ENCODE peak calls at places on chromosomes 6 and 20, in eight cellular contexts. L is SK-N-SH, I is tibial nerve, P is endothelial cell of umbilical vein, G is sigmoid colon, B is Panc1, Q is heart right ventricle, U is IMR-90. S is an unnamed sample.
A peak's percentile ranks its signal among the peaks of the same experiment; 100 is the strongest.

GRCh38 chr6:64683682-64684081 is 1023.3 kb downstream of the EYS start:
- DNase-seq in I (no peak), Q (no peak), L (no peak), P (peak; percentile 94), B (no peak), G (no peak), U (peak; percentile 28), S (no peak)

GRCh38 chr6:151483968-151484367 is 9.8 kb upstream of the CCDC170 start:
- DNase-seq in U (no peak), P (no peak), G (no peak), I (no peak), B (no peak), Q (no peak), L (no peak), S (no peak)

GRCh38 chr20:6265204-6265904 is 142.5 kb upstream of the FERMT1 start:
- DNase-seq in Q (no peak), G (no peak), B (peak; percentile 18), I (no peak), L (peak; percentile 22), P (peak; percentile 82), U (peak; percentile 73), S (no peak)

GRCh38 chr6:44247338-44248302 is 719 bp downstream of the HSP90AB1 start:
- DNase-seq in L (peak; percentile 76), B (no peak), G (peak; percentile 87), Q (peak; percentile 70), U (peak; percentile 38), P (peak; percentile 66), I (peak; percentile 64), S (no peak)

GRCh38 chr6:51147756-51148155 is 329.1 kb downstream of the TFAP2B start:
- DNase-seq in G (no peak), B (no peak), P (no peak), U (no peak), L (no peak), I (no peak), Q (no peak), S (no peak)

GRCh38 chr6:166958926-166959861 is 2.8 kb upstream of the RNASET2 start:
- DNase-seq in G (no peak), L (no peak), Q (no peak), U (no peak), P (peak; percentile 19), I (no peak), B (no peak), S (no peak)

GRCh38 chr6:72182337-72183246 is 296.2 kb downstream of the RIMS1 start:
- DNase-seq in Q (peak; percentile 11), I (no peak), P (peak; percentile 39), G (no peak), B (no peak), U (peak; percentile 24), L (peak; percentile 59), S (peak; percentile 26)

GRCh38 chr20:19451591-19452295 is 239.3 kb downstream of the SLC24A3 start:
- DNase-seq in L (no peak), P (no peak), B (no peak), Q (no peak), I (no peak), U (no peak), G (peak; percentile 29), S (no peak)

GRCh38 chr20:21265457-21266190 is 37.5 kb upstream of the XRN2 start:
- DNase-seq in G (no peak), Q (no peak), U (no peak), B (no peak), L (no peak), P (no peak), I (no peak), S (peak; percentile 6)

GRCh38 chr6:46174904-46175303 is 4.1 kb upstream of the ENPP5 start:
- DNase-seq in U (no peak), L (no peak), Q (no peak), P (no peak), B (no peak), G (no peak), I (no peak), S (no peak)

GRCh38 chr6:164507197-164507957 is 802.0 kb downstream of the C6orf118 start:
- DNase-seq in G (no peak), Q (no peak), U (no peak), P (no peak), I (no peak), B (no peak), L (no peak), S (no peak)

GRCh38 chr6:74100719-74101287 is 404.8 kb downstream of the CD109 start:
- DNase-seq in U (peak; percentile 36), P (peak; percentile 39), L (no peak), G (no peak), Q (no peak), I (no peak), B (no peak), S (no peak)

GRCh38 chr20:33789858-33790182 is 21.3 kb upstream of the CHMP4B start:
- DNase-seq in B (no peak), I (no peak), P (no peak), Q (no peak), L (no peak), G (no peak), U (no peak), S (no peak)

GRCh38 chr6:158066161-158066781 is 84.6 kb downstream of the SYNJ2 start:
- DNase-seq in B (no peak), G (peak; percentile 40), I (no peak), Q (no peak), U (no peak), P (no peak), L (no peak), S (no peak)

GRCh38 chr6:7697820-7698623 is 27.9 kb upstream of the BMP6 start:
- DNase-seq in P (peak; percentile 90), U (peak; percentile 97), L (no peak), G (peak; percentile 72), I (no peak), Q (no peak), B (no peak), S (no peak)

GRCh38 chr20:49594143-49594928 is 26.4 kb upstream of the PTGIS start:
- DNase-seq in Q (peak; percentile 48), G (peak; percentile 92), P (peak; percentile 28), L (no peak), B (no peak), I (no peak), U (peak; percentile 87), S (no peak)

GRCh38 chr20:57425150-57426013 is 34.2 kb downstream of the RBM38 start:
- DNase-seq in G (no peak), Q (no peak), U (peak; percentile 8), I (no peak), P (no peak), B (no peak), L (no peak), S (no peak)

GRCh38 chr20:49386848-49387605 is 95.4 kb downstream of the KCNB1 start:
- DNase-seq in U (no peak), I (no peak), Q (no peak), B (no peak), L (peak; percentile 68), P (no peak), G (peak; percentile 90), S (no peak)

GRCh38 chr6:50602191-50602810 is 111.0 kb upstream of the TFAP2D start:
- DNase-seq in P (peak; percentile 37), G (no peak), B (peak; percentile 13), I (no peak), L (peak; percentile 14), Q (no peak), U (peak; percentile 21), S (no peak)

GRCh38 chr6:71608646-71609045 is 277.7 kb upstream of the RIMS1 start:
- DNase-seq in P (no peak), I (no peak), G (no peak), Q (no peak), U (no peak), B (no peak), L (no peak), S (no peak)

GRCh38 chr20:63451821-63452220 is 20.6 kb downstream of the KCNQ2 start:
- DNase-seq in B (no peak), L (no peak), Q (no peak), U (no peak), P (no peak), G (no peak), I (no peak), S (no peak)

DNA sequence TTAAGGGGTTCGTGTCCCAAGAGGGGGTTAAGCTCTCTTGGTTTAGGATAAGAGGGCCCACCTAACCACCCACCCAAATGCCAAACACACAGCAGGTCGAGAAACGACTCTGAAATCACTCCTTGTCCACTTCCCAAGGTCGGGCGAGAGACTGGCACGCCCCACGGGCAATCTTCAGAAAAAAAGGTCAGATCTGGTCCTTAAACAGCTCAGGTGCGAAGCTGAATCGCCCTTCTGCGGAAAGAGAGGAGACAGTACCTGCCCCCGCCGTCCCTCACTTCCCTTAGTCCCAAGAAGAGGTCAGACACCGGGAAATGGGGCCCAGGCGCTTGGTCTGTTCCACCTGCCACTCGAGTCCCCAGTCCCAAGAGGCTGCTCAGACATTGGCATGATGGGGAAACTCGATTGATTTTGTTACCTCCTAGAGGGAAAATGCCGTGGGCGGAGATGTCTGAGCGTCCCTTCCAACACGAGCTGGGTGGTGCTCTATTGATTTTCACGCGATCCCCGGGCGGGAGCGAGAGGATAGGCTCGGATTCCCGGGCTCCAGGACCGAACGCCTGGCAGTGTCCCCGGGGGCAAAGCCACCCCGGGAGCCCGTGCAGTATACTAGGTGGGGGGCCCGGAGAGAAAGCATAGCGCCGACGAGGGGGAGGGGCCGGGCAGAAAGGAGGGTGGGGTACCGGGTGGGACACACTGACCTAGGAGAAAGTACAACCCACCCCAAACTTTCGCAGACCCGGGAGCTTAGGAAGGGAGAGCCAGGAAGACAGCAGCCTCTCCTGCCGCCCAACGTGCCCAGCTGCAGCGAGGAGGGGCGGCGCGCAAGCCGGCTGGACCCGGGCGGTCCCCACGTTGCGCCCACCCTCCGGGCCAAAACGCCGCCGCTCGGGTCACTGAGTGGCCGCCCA is 1.1 kb upstream of the SAMD5 start:
- DNase-seq in B (no peak), I (no peak), L (peak; percentile 42), G (no peak), P (peak; percentile 26), Q (peak; percentile 15), U (no peak), S (peak; percentile 42)
- H3K27ac ChIP-seq in B (no peak overlapping the region), I (peak overlapping the region; percentile 77), L (no peak overlapping the region), G (peak overlapping the region; percentile 57), P (peak overlapping the region; percentile 76), Q (peak overlapping the region; percentile 50), U (no peak overlapping the region), S (no peak overlapping the region)

GRCh38 chr6:40805336-40805735 is 218.2 kb upstream of the LRFN2 start:
- DNase-seq in L (no peak), I (no peak), U (no peak), B (no peak), P (no peak), Q (no peak), G (no peak), S (no peak)
- TF ChIP-seq CTCF in L (no peak), I (no peak), U (no peak), B (no peak), P (no peak), Q (no peak), G (no peak), S (no peak)

GRCh38 chr20:3783068-3783489 is 1.8 kb upstream of the SPEF1 start:
- DNase-seq in I (no peak), P (no peak), Q (no peak), B (no peak), L (no peak), U (no peak), G (no peak), S (no peak)
- H3K27ac ChIP-seq in I (peak overlapping the region; percentile 17), P (no peak overlapping the region), Q (no peak overlapping the region), B (no peak overlapping the region), L (no peak overlapping the region), U (no peak overlapping the region), G (no peak overlapping the region), S (no peak overlapping the region)

DNA sequence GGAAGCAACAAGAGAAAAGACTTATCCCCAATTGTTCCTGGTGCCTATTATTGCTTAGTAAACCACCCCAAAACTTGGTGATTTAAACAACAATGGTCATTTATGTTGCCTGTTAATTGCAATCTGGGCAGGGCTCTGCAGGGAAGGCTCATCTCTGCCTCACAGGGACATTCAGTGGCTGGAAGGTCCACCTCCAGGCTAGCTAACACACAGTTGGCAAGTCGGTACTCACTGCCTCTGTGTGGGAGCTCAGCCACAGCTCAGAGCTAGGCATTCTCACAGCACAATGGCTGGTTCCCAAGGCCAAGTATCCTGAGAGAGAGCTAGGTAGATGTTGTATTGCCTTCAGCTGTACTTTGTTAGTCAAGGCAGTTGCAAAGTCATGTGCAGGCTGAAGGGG is 18.5 kb upstream of the GMDS start:
- DNase-seq in L (no peak), Q (no peak), G (no peak), B (no peak), U (no peak), I (no peak), P (no peak), S (no peak)
- TF ChIP-seq CTCF in L (no peak), Q (no peak), G (no peak), B (no peak), U (no peak), I (no peak), P (no peak), S (no peak)

S was measured in dorsolateral prefrontal cortex.